ENCODE peak calls at places on chromosomes 13 and 19, in eight cellular contexts. J is endothelial cell of umbilical vein, L is thoracic aorta, K is GM23248, R is cardiac muscle cell, Q is right cardiac atrium, Y is AG04450, O is left ventricle myocardium inferior. T is an unnamed sample. For H3K27me3, the result is how much of the 10 kb centered on the place peaks cover.

GRCh38 chr19:13172335-13173128 is 22.3 kb downstream of the IER2 start:
- DNase-seq in Y (no peak), R (peak), Q (peak), J (peak), K (peak), L (peak), O (peak), T (peak)

GRCh38 chr19:48900477-48901452 is 653 bp downstream of the NUCB1 start:
- DNase-seq in Y (no peak), R (peak), J (peak), O (no peak), K (peak), L (no peak), Q (no peak), T (no peak)

GRCh38 chr13:47463726-47464125 is 537.3 kb downstream of the SUCLA2 start:
- DNase-seq in K (peak), L (no peak), O (no peak), J (no peak), Q (no peak), R (peak), Y (peak), T (no peak)

GRCh38 chr13:62626771-62627170 is 1211.1 kb upstream of the PCDH20 start:
- DNase-seq in L (no peak), K (no peak), R (no peak), Q (no peak), J (no peak), O (no peak), Y (no peak), T (no peak)

GRCh38 chr13:61727714-61728275 is 312.1 kb upstream of the PCDH20 start:
- DNase-seq in R (peak), Q (no peak), L (no peak), K (no peak), J (no peak), Y (no peak), O (no peak), T (no peak)

GRCh38 chr19:43470288-43470687 is 4.9 kb upstream of the LYPD3 start:
- DNase-seq in O (no peak), Y (peak), K (peak), Q (no peak), R (peak), J (no peak), L (no peak), T (no peak)

GRCh38 chr19:38736413-38737280 is 7.6 kb downstream of the CAPN12 start:
- DNase-seq in L (no peak), Y (no peak), K (peak), J (no peak), Q (peak), R (peak), O (no peak), T (peak)

GRCh38 chr19:34366670-34367423 is 1.9 kb downstream of the GPI start:
- DNase-seq in Y (peak), O (no peak), K (peak), L (no peak), R (peak), J (no peak), Q (peak), T (no peak)

GRCh38 chr13:44300895-44301638 is 72.6 kb upstream of the SERP2 start:
- DNase-seq in Q (peak), O (peak), R (peak), Y (no peak), K (peak), L (no peak), J (peak), T (peak)

GRCh38 chr19:51821921-51822716 is 27.2 kb downstream of the FPR3 start:
- DNase-seq in J (no peak), Q (no peak), O (no peak), K (peak), R (peak), L (no peak), Y (no peak), T (no peak)

GRCh38 chr13:35699181-35699580 is 222.7 kb upstream of the MAB21L1 start:
- DNase-seq in O (no peak), R (peak), Y (no peak), J (no peak), L (no peak), K (peak), Q (no peak), T (no peak)

GRCh38 chr19:30577551-30578090 is 205.4 kb downstream of the ZNF536 start:
- DNase-seq in L (no peak), R (no peak), Y (no peak), J (no peak), K (no peak), O (no peak), Q (no peak), T (no peak)

DNA sequence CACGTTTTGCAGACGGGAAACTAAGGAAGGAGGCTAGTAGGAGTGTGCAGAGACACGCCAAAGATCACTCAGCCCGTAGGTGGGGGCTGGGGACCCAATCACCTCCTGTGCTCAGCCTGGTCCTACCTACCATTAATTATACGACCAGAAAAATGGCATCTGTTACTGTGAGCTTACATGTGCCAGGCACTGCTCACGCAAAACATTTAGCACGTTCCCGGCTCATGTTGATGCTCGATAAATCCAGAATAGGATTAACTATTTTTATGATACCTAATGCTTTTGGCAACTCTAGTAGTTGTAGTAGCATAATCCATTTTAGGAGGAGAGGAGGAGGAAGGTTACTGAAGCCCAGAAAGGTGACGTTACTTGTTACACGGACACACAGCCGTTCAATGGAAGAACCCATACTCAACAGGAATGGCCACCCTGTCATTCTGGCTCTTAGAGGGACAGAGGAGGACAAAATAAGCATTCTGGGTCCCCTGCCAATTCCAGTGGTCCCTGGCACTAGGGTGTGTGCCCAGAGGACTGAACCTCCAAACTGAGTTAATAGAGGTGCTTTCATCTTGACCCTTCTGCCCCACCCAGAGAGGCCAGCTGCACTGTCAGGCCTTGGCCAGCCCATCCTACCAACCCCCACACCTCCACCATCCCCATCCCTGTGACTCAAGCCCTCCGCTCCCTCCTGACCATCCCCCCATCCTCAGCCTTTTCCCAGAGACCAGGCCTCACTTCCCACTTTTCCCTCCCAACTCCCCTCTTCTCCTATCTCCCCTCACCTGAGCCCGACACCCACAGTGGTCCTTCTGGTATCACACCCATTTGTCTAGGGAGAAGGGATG is 5.0 kb upstream of the EML2 start:
- DNase-seq in L (no peak), Y (no peak), Q (no peak), J (no peak), K (no peak), O (no peak), R (no peak), T (no peak)
- H3K27ac ChIP-seq in L (no peak), Y (no peak), Q (no peak), J (no peak), K (no peak), O (no peak), R (no peak), T (no peak)

GRCh38 chr13:71255633-71256032 is 611.4 kb downstream of the DACH1 start:
- DNase-seq in L (no peak), K (no peak), Y (no peak), Q (no peak), O (no peak), J (no peak), R (no peak), T (no peak)

GRCh38 chr13:71260246-71260645 is 606.8 kb downstream of the DACH1 start:
- DNase-seq in Y (no peak), Q (no peak), R (no peak), O (no peak), L (no peak), K (no peak), J (peak), T (no peak)

GRCh38 chr13:71252191-71252704 is 614.8 kb downstream of the DACH1 start:
- DNase-seq in J (peak), L (no peak), R (peak), O (no peak), Y (no peak), Q (no peak), K (no peak), T (no peak)

GRCh38 chr13:71249031-71249430 is 618.0 kb downstream of the DACH1 start:
- DNase-seq in K (no peak), L (no peak), Q (no peak), O (no peak), Y (no peak), J (peak), R (no peak), T (no peak)

DNA sequence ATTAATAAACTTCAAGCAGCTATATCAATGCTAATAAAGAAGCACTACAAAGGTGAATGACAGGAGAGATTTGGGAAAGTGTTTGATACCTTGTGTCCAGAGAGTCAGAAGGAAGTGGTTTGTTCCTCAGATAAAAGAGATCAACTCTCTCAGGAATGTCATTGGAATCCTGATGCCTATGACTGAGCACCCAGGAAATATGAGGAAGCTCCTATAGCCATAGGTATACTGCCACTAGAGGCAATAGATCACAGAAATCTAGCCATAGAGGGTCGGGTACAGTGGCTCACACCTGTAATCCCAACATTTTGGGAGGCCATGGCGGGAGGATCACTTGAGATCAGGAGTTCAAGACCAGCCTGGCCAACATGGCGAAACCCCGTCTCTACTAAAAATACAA is 612.6 kb downstream of the DACH1 start:
- DNase-seq in R (no peak), K (no peak), Y (no peak), Q (no peak), J (no peak), L (no peak), O (no peak), T (no peak)
- H3K27me3 ChIP-seq in R (under half), K (under half), Y (under half), Q (under half), J (under half), L (under half), O (under half), T (under half)

DNA sequence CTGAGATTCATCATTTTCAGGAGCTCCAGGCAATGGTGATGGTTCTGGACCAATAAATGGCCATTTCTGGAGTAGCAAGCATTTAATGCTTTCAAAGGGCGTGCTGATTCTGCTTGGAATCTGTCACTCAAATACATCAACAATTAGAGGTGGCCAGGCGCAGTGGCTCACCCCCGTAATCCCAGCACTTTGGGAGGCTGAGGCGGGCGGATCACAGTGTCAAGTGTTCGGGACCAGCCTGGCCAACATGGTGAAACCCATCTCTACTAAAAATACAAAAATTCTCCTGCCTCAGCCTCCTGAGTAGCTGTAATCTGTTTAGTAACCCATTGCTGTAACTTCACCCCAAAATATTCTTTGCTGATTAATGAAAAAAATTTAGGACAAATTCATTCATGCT is 1574.2 kb downstream of the EFNB2 start:
- DNase-seq in K (no peak), L (no peak), J (no peak), Q (no peak), R (no peak), O (no peak), Y (no peak), T (no peak)
- H3K4me3 ChIP-seq in K (no peak), L (no peak), J (no peak), Q (no peak), R (no peak), O (no peak), Y (no peak), T (no peak)

DNA sequence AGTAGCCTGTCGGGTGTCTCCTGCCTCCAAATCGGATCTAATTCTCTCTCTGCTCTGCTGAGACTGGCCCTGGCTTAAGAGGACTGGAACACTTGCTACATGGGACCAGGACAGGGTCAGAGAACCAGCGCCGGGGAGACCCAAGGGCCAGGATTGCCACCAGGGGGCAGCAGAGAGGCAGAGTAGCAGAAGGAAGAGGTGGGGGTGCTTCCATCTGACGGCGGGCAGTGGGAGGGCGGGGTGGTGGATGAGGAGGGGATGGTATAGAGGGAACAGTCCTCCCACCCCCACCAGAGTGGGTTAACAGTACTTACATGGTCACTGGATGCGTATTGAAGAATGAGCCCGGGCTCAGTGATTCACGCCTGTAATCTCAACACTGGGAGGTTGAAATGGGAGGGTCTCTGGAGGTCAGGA is 11.9 kb downstream of the SELENOW start:
- DNase-seq in R (peak), Q (peak), J (peak), L (peak), Y (no peak), K (peak), O (peak), T (peak)
- H3K27ac ChIP-seq in R (no peak), Q (no peak), J (no peak), L (no peak), Y (no peak), K (no peak), O (no peak), T (no peak)

GRCh38 chr19:15015946-15016542 is 33.2 kb upstream of the CASP14 start:
- DNase-seq in K (peak), Q (no peak), Y (no peak), R (peak), O (no peak), J (peak), L (no peak), T (no peak)
- H3K27me3 ChIP-seq in K (under half), Q (under half), Y (under half), R (under half), O (half or more), J (under half), L (under half), T (under half)

GRCh38 chr19:41226053-41226873 is 7.2 kb downstream of the AXL start:
- DNase-seq in Q (peak), R (peak), L (peak), O (peak), K (peak), J (peak), Y (peak), T (peak)
- H3K4me3 ChIP-seq in Q (peak), R (peak), L (peak), O (peak), K (peak), J (peak), Y (peak), T (peak)

DNA sequence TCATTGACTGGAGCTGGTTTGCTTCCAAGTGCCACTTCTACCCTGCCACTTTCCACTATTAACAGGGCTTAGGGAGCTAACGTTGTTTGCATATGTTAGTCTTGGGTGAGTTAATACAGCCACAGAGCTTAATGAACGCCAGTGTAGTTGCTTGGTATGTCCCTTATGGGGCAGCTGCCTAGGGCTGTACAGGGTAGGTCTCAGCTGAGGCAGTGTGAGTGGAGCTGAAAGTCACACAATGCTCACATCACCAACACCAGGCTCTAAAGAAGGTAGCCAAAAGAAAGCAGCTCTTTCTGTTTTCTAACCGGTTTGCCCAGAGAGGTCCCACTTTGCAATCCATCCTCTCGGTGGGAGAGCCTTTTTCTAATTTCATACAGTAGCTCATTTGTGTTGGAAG is 186.2 kb downstream of the RGCC start:
- DNase-seq in Q (no peak), R (no peak), K (no peak), O (no peak), J (no peak), L (no peak), Y (no peak), T (no peak)
- H3K27ac ChIP-seq in Q (no peak), R (no peak), K (no peak), O (peak), J (no peak), L (peak), Y (no peak), T (peak)

GRCh38 chr19:1764293-1764683 is 11.0 kb downstream of the ONECUT3 start:
- DNase-seq in R (no peak), Y (no peak), L (no peak), Q (no peak), K (no peak), J (no peak), O (no peak), T (no peak)
- H3K27me3 ChIP-seq in R (half or more), Y (half or more), L (under half), Q (under half), K (half or more), J (half or more), O (half or more), T (under half)